ENCODE peak calls at places on chromosome 11, in seven cellular contexts. W is lung, E is adrenal gland, Z is GM23248, S is psoas muscle, T is astrocyte of the cerebellum, V is neural progenitor cell. G is an unnamed sample.

GRCh38 chr11:46332568-46333128 is 14.6 kb upstream of the DGKZ start:
- DNase-seq in Z (peak; percentile 23), V (peak; percentile 79), W (no peak), E (no peak), S (no peak), T (no peak), G (peak; percentile 81)

GRCh38 chr11:12155696-12156095 is 45.3 kb downstream of the MICAL2 start:
- DNase-seq in T (no peak), W (no peak), Z (no peak), E (no peak), V (no peak), S (no peak), G (no peak)

GRCh38 chr11:38582151-38582550 is 1984.1 kb upstream of the RAG2 start:
- DNase-seq in Z (no peak), W (no peak), E (no peak), V (no peak), T (peak; percentile 9), S (no peak), G (no peak)

GRCh38 chr11:12007769-12008737 is at the start of gene DKK3:
- DNase-seq in S (no peak), W (no peak), E (no peak), V (peak; percentile 82), Z (peak; percentile 47), T (no peak), G (peak; percentile 78)

GRCh38 chr11:8863838-8864237 is 47.2 kb upstream of the AKIP1 start:
- DNase-seq in W (no peak), E (no peak), Z (peak; percentile 80), S (no peak), T (no peak), V (no peak), G (no peak)

GRCh38 chr11:20840341-20840740 is 171.0 kb downstream of the NELL1 start:
- DNase-seq in S (no peak), W (no peak), Z (no peak), E (no peak), V (no peak), T (no peak), G (no peak)

GRCh38 chr11:93704237-93704636 is 37.1 kb downstream of the TAF1D start:
- DNase-seq in W (no peak), Z (no peak), E (no peak), S (no peak), T (no peak), V (no peak), G (no peak)

GRCh38 chr11:119678351-119678750 is 50.6 kb downstream of the NECTIN1 start:
- DNase-seq in W (no peak), V (no peak), E (no peak), S (no peak), Z (no peak), T (no peak), G (no peak)

GRCh38 chr11:7677071-7677470 is 3.8 kb upstream of the CYB5R2 start:
- DNase-seq in V (no peak), T (peak; percentile 27), S (no peak), E (no peak), W (no peak), Z (peak; percentile 70), G (no peak)

GRCh38 chr11:1969036-1969435 is 21.9 kb downstream of the MRPL23 start:
- DNase-seq in W (no peak), E (no peak), V (no peak), T (no peak), S (no peak), Z (no peak), G (no peak)

GRCh38 chr11:119572481-119573424 is 149.8 kb upstream of the THY1 start:
- DNase-seq in E (no peak), T (no peak), W (no peak), S (no peak), Z (no peak), V (no peak), G (peak; percentile 75)

GRCh38 chr11:74325649-74326645 is 14.5 kb upstream of the P4HA3 start:
- DNase-seq in W (peak; percentile 67), T (peak; percentile 92), S (peak; percentile 94), Z (peak; percentile 95), E (peak; percentile 91), V (no peak), G (no peak)

GRCh38 chr11:111949519-111950426 is 12.6 kb downstream of the DIXDC1 start:
- DNase-seq in Z (no peak), S (no peak), W (no peak), E (peak; percentile 86), V (no peak), T (no peak), G (no peak)

GRCh38 chr11:27423125-27423524 is 49.5 kb downstream of the LGR4 start:
- DNase-seq in Z (peak; percentile 90), V (peak; percentile 55), E (peak; percentile 63), W (no peak), S (peak; percentile 59), T (no peak), G (no peak)

GRCh38 chr11:1226226-1226961 is 3.5 kb downstream of the MUC5B start:
- DNase-seq in E (peak; percentile 1), W (no peak), S (peak; percentile 54), T (no peak), V (peak; percentile 49), Z (no peak), G (peak; percentile 65)

GRCh38 chr11:59783632-59784090 is 26.9 kb downstream of the MRPL16 start:
- DNase-seq in S (no peak), E (no peak), W (no peak), T (no peak), V (no peak), Z (no peak), G (no peak)

GRCh38 chr11:77092382-77092781 is 10.3 kb upstream of the OMP start:
- DNase-seq in T (no peak), S (peak; percentile 53), Z (no peak), W (no peak), V (no peak), E (no peak), G (no peak)

GRCh38 chr11:78161937-78162336 is 22.5 kb upstream of the ALG8 start:
- DNase-seq in V (no peak), Z (no peak), S (no peak), E (peak; percentile 59), T (no peak), W (no peak), G (no peak)

GRCh38 chr11:45083544-45084087 is 62.8 kb upstream of the PRDM11 start:
- DNase-seq in V (peak; percentile 57), S (no peak), T (no peak), Z (no peak), W (no peak), E (peak; percentile 37), G (peak; percentile 93)

GRCh38 chr11:105265859-105266258 is 126.3 kb upstream of the CARD18 start:
- DNase-seq in Z (peak; percentile 65), T (no peak), S (no peak), W (no peak), V (no peak), E (no peak), G (no peak)

GRCh38 chr11:57321996-57322880 is 2.5 kb downstream of the TNKS1BP1 start:
- DNase-seq in S (peak; percentile 94), T (peak; percentile 88), Z (peak; percentile 100), E (peak; percentile 97), V (peak; percentile 88), W (peak; percentile 93), G (peak; percentile 90)

GRCh38 chr11:102730036-102730815 is 5.5 kb upstream of the MMP8 start:
- DNase-seq in Z (peak; percentile 38), T (no peak), V (no peak), E (no peak), S (no peak), W (no peak), G (no peak)

DNA sequence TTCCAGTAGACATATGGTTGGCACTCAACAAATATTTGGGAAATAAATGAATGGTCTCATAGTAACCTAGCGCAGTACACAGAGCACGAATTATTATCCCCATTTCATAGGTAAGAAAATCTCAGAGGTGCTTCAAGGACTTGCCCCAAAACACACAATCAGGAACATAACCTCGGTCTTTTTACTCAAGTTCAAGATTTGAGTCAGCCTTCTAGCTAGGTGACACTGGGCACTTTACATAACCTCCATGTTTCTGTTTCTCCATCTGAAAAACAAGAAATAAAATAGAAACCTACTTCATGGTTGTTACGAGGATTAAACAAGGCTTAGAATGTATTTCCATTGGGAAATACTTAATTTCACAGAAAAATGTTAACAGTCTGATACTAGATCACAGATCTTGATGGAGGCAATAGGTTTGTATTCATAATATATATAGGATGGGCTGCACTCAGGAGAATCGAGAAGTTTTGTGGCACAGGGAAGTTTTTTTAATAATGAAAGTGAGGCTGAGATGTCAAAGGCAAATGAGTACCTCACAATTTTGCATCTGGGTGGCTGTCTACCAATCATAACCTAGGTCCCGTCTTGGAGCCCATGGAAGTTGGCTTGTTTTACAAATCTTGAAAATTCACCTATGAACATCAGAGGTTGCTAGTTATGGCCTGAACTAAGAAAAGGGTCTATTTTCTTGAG is 147.4 kb upstream of the ZC3H12C start:
- DNase-seq in E (no peak), T (no peak), W (no peak), Z (no peak), V (no peak), S (no peak), G (no peak)
- H3K4me3 ChIP-seq in E (no peak overlapping the region), T (no peak overlapping the region), W (no peak overlapping the region), Z (no peak overlapping the region), V (no peak overlapping the region), S (peak overlapping the region; percentile 54), G (no peak overlapping the region)

GRCh38 chr11:62556102-62556871 is 9.7 kb upstream of the AHNAK start:
- DNase-seq in S (peak; percentile 96), T (peak; percentile 84), Z (peak; percentile 99), V (peak; percentile 85), W (peak; percentile 94), E (peak; percentile 97), G (peak; percentile 95)
- H3K4me3 ChIP-seq in S (peak overlapping the region; percentile 41), T (peak overlapping the region; percentile 1), Z (peak overlapping the region; percentile 35), V (no peak overlapping the region), W (no peak overlapping the region), E (no peak overlapping the region), G (peak overlapping the region; percentile 34)

DNA sequence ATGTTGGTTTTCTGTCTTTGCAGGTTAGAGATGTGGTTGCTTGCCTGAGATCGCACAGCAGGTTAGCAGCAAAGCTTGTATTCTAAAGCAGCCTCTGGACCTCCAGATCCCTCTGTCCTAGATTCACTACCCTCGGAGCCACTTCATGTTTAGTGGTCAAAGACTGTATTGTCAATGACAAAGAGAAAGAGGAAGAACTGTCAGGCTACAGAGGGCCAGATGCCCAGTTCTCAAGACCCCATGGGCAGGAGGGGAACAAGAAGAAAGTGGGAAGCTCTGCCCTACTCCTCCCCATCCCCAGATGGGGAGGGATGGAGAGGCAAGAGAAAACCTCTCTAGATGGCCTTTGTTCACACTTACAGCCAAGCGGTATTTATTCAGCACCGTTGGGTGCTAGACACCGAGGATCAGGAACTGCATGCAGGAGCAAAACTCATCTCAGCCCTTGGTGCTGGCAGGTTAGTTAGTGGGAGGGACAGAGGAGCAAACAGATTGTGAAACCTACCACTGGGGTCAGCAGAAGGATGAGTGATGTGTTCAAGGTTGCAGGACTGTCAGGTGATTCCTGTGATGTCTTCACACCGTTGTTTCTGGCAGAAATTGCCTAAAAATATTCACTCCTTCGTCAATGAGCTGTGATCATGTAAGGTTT is 38.3 kb upstream of the PTPRJ start:
- DNase-seq in E (peak; percentile 26), S (no peak), Z (no peak), V (peak; percentile 29), T (no peak), W (no peak), G (peak; percentile 66)
- H3K4me3 ChIP-seq in E (no peak overlapping the region), S (no peak overlapping the region), Z (no peak overlapping the region), V (no peak overlapping the region), T (no peak overlapping the region), W (no peak overlapping the region), G (no peak overlapping the region)

DNA sequence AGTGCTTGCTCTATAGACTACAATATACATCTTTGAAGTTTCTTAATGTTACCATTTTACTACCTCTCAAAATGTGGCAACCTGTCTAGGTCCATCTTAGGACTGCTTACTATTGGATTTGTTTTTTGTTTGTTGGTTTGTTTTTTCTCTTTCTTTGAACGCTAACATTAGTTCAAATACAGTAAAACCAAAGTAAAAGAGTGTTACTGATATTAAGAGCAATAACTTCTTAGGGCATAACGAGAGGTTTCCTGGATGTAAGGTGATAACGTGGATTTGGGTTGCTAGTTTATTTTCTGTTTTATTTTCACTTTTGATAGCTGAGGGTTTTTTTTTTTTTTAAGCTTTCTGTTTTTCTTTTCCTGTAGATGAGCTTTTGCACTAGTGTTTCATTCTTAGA is 43.6 kb downstream of the TMEM135 start:
- DNase-seq in E (no peak), V (no peak), S (no peak), T (no peak), W (no peak), Z (no peak), G (no peak)
- H3K4me3 ChIP-seq in E (no peak overlapping the region), V (no peak overlapping the region), S (no peak overlapping the region), T (no peak overlapping the region), W (no peak overlapping the region), Z (no peak overlapping the region), G (no peak overlapping the region)